ENCODE peak calls at places on chromosomes 16 and 17, in six cellular contexts. One of them, this sample, is unnamed.

GRCh38 chr17:55609737-55610201 is 98.5 kb upstream of the SMIM36 start:
- DNase-seq in A549: no peak
- DNase-seq in substantia nigra: no peak
- DNase-seq in tibial artery: peak
- DNase-seq in breast epithelium: no peak
- DNase-seq in SJSA1: peak
- DNase-seq in this sample: no peak

GRCh38 chr16:71399801-71400563 is 41.5 kb downstream of the CALB2 start:
- DNase-seq in A549: no peak
- DNase-seq in substantia nigra: no peak
- DNase-seq in tibial artery: no peak
- DNase-seq in breast epithelium: no peak
- DNase-seq in SJSA1: no peak
- DNase-seq in this sample: no peak

GRCh38 chr16:66899945-66900688 is 18.6 kb downstream of the CDH16 start:
- DNase-seq in A549: peak
- DNase-seq in substantia nigra: no peak
- DNase-seq in tibial artery: peak
- DNase-seq in breast epithelium: peak
- DNase-seq in SJSA1: peak
- DNase-seq in this sample: no peak

GRCh38 chr16:88351521-88352101 is 31.1 kb upstream of the ZNF469 start:
- DNase-seq in A549: no peak
- DNase-seq in substantia nigra: no peak
- DNase-seq in tibial artery: no peak
- DNase-seq in breast epithelium: no peak
- DNase-seq in SJSA1: no peak
- DNase-seq in this sample: no peak

GRCh38 chr17:65093930-65094329 is 37.4 kb upstream of the GNA13 start:
- DNase-seq in A549: peak
- DNase-seq in substantia nigra: no peak
- DNase-seq in tibial artery: no peak
- DNase-seq in breast epithelium: no peak
- DNase-seq in SJSA1: no peak
- DNase-seq in this sample: no peak

GRCh38 chr17:45413498-45413923 is 19.2 kb downstream of the ARHGAP27 start:
- DNase-seq in A549: no peak
- DNase-seq in substantia nigra: no peak
- DNase-seq in tibial artery: peak
- DNase-seq in breast epithelium: no peak
- DNase-seq in SJSA1: no peak
- DNase-seq in this sample: no peak

GRCh38 chr17:38883592-38884526 is 14.0 kb downstream of the LASP1 start:
- DNase-seq in A549: no peak
- DNase-seq in substantia nigra: no peak
- DNase-seq in tibial artery: no peak
- DNase-seq in breast epithelium: no peak
- DNase-seq in SJSA1: peak
- DNase-seq in this sample: no peak

GRCh38 chr16:17368951-17369350 is 101.8 kb downstream of the XYLT1 start:
- DNase-seq in A549: no peak
- DNase-seq in substantia nigra: no peak
- DNase-seq in tibial artery: no peak
- DNase-seq in breast epithelium: no peak
- DNase-seq in SJSA1: no peak
- DNase-seq in this sample: no peak

GRCh38 chr16:86532526-86532815 is 22.1 kb downstream of the FOXF1 start:
- DNase-seq in A549: no peak
- DNase-seq in substantia nigra: no peak
- DNase-seq in tibial artery: no peak
- DNase-seq in breast epithelium: no peak
- DNase-seq in SJSA1: no peak
- DNase-seq in this sample: no peak

GRCh38 chr16:23071202-23072083 is 77.8 kb downstream of the USP31 start:
- DNase-seq in A549: no peak
- DNase-seq in substantia nigra: no peak
- DNase-seq in tibial artery: no peak
- DNase-seq in breast epithelium: peak
- DNase-seq in SJSA1: no peak
- DNase-seq in this sample: peak

GRCh38 chr17:78448356-78448993 is 70.0 kb downstream of the PGS1 start:
- DNase-seq in A549: no peak
- DNase-seq in substantia nigra: no peak
- DNase-seq in tibial artery: no peak
- DNase-seq in breast epithelium: no peak
- DNase-seq in SJSA1: no peak
- DNase-seq in this sample: no peak

GRCh38 chr16:1929105-1929504 is 10.9 kb upstream of the HS3ST6 start:
- DNase-seq in A549: peak
- DNase-seq in substantia nigra: no peak
- DNase-seq in tibial artery: no peak
- DNase-seq in breast epithelium: no peak
- DNase-seq in SJSA1: peak
- DNase-seq in this sample: no peak

GRCh38 chr16:49084628-49085390 is 196.8 kb downstream of the CBLN1 start:
- DNase-seq in A549: peak
- DNase-seq in substantia nigra: no peak
- DNase-seq in tibial artery: no peak
- DNase-seq in breast epithelium: no peak
- DNase-seq in SJSA1: no peak
- DNase-seq in this sample: no peak

GRCh38 chr16:48531011-48531962 is 78.7 kb downstream of the N4BP1 start:
- DNase-seq in A549: no peak
- DNase-seq in substantia nigra: no peak
- DNase-seq in tibial artery: peak
- DNase-seq in breast epithelium: no peak
- DNase-seq in SJSA1: no peak
- DNase-seq in this sample: no peak

GRCh38 chr17:81413497-81414135 is 18.4 kb downstream of the BAHCC1 start:
- DNase-seq in A549: no peak
- DNase-seq in substantia nigra: no peak
- DNase-seq in tibial artery: no peak
- DNase-seq in breast epithelium: no peak
- DNase-seq in SJSA1: no peak
- DNase-seq in this sample: no peak

GRCh38 chr17:81414751-81415516 is 19.7 kb downstream of the BAHCC1 start:
- DNase-seq in A549: no peak
- DNase-seq in substantia nigra: no peak
- DNase-seq in tibial artery: no peak
- DNase-seq in breast epithelium: no peak
- DNase-seq in SJSA1: no peak
- DNase-seq in this sample: no peak

GRCh38 chr17:81410852-81411251 is 15.6 kb downstream of the BAHCC1 start:
- DNase-seq in A549: no peak
- DNase-seq in substantia nigra: no peak
- DNase-seq in tibial artery: no peak
- DNase-seq in breast epithelium: no peak
- DNase-seq in SJSA1: no peak
- DNase-seq in this sample: no peak

GRCh38 chr17:81411305-81411704 is 16.0 kb downstream of the BAHCC1 start:
- DNase-seq in A549: no peak
- DNase-seq in substantia nigra: no peak
- DNase-seq in tibial artery: no peak
- DNase-seq in breast epithelium: no peak
- DNase-seq in SJSA1: no peak
- DNase-seq in this sample: no peak

DNA sequence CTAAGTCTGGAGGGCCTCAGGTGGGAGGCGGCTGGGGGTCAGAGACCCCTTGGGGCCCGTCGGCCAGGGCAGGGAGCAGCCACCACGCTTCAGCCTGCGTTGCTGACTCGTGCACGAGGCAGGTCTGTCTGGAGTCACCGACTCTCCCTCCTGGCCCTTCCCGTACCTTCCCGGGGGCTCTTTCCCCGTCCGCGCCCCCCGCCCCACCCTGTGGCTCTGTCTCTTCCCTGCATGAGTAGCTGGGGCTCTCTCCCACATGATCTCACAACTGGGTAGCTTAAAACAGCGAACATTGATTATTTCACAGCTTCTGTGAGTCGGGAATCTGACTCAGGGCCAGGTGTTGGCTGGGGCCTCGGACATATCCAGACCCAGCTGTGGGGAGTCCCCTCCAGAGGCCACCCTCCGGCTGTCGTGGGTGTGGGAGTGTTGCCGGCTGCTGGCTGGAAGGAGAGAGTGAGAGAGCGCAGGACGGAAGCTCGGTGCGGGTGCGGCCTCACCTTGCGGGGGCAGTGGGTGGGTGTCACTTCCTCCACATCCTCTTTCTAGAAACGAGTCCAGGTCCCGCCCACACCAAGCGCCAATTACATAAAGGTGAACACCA is 17.3 kb downstream of the BAHCC1 start:
- DNase-seq in A549: no peak
- DNase-seq in substantia nigra: no peak
- DNase-seq in tibial artery: no peak
- DNase-seq in breast epithelium: no peak
- DNase-seq in SJSA1: no peak
- DNase-seq in this sample: no peak
- H3K27ac ChIP-seq in A549: peak
- H3K27ac ChIP-seq in substantia nigra: no peak
- H3K27ac ChIP-seq in tibial artery: no peak
- H3K27ac ChIP-seq in breast epithelium: peak
- H3K27ac ChIP-seq in SJSA1: no peak
- H3K27ac ChIP-seq in this sample: no peak

DNA sequence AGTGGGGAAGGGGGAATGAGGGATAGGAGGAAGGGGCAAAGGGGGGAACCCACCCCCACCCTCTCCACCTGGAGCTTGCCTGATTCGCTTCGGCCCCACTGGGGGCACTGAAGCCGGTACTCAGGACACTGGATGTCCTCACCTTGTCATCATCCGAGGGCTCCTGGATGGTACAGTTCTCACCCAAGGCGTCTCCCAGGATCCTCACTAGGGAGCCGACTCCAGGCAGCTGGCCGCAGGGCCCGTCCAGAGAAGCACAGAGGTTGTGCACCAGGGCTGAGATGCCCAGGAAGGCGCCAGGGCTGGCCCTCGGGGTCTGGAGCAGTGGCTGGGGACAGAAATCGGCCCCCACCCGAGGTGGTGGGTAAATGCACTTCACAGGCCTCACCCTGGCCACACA is 92.3 kb downstream of the LITAF start:
- DNase-seq in A549: no peak
- DNase-seq in substantia nigra: no peak
- DNase-seq in tibial artery: no peak
- DNase-seq in breast epithelium: no peak
- DNase-seq in SJSA1: no peak
- DNase-seq in this sample: no peak
- H3K27ac ChIP-seq in A549: peak
- H3K27ac ChIP-seq in substantia nigra: no peak
- H3K27ac ChIP-seq in tibial artery: peak
- H3K27ac ChIP-seq in breast epithelium: no peak
- H3K27ac ChIP-seq in SJSA1: peak
- H3K27ac ChIP-seq in this sample: no peak

DNA sequence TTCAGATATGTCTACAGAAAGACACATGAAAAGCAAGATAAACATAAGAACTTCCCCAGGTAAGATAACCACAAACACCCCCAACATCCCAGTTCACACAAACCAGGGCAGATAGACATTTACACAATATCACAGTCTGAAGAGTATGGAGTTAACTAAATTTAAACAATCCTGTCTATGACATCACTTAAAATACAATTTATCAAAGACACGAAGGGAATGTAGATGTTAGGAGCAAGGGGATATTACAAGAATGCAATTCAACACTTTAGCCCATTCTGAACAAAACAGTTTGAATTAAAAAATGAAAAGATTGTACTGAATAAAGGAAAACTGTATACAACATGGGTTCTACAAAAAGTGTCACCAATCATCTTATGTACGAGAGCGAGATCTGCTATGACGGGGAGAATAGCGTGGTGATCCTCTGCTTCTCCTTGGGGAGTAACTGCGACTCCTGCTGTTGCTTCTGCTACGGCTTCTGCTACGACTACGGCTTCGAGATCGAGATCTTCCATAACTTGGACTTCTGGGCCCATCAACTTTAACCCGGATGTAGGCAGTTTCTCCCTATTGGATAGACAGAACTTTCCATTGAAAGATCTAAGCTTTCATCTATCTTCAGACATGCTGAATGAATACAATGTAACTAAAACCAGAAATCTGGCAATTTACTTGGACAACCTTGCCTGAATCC is 1.9 kb downstream of the SRSF1 start:
- DNase-seq in A549: peak
- DNase-seq in substantia nigra: no peak
- DNase-seq in tibial artery: no peak
- DNase-seq in breast epithelium: no peak
- DNase-seq in SJSA1: no peak
- DNase-seq in this sample: no peak
- H3K27ac ChIP-seq in A549: peak
- H3K27ac ChIP-seq in substantia nigra: no peak
- H3K27ac ChIP-seq in tibial artery: peak
- H3K27ac ChIP-seq in breast epithelium: no peak
- H3K27ac ChIP-seq in SJSA1: no peak
- H3K27ac ChIP-seq in this sample: no peak

GRCh38 chr16:56675685-56676210 is 6.1 kb downstream of the MT1H start:
- DNase-seq in A549: no peak
- DNase-seq in substantia nigra: no peak
- DNase-seq in tibial artery: no peak
- DNase-seq in breast epithelium: no peak
- DNase-seq in SJSA1: no peak
- DNase-seq in this sample: no peak

GRCh38 chr16:56673916-56674315 is 4.3 kb downstream of the MT1H start:
- DNase-seq in A549: peak
- DNase-seq in substantia nigra: no peak
- DNase-seq in tibial artery: no peak
- DNase-seq in breast epithelium: peak
- DNase-seq in SJSA1: no peak
- DNase-seq in this sample: no peak

GRCh38 chr16:56671706-56672105 is 2.1 kb downstream of the MT1H start:
- DNase-seq in A549: no peak
- DNase-seq in substantia nigra: no peak
- DNase-seq in tibial artery: no peak
- DNase-seq in breast epithelium: no peak
- DNase-seq in SJSA1: no peak
- DNase-seq in this sample: no peak

GRCh38 chr16:56670640-56670934 is 973 bp downstream of the MT1H start:
- DNase-seq in A549: no peak
- DNase-seq in substantia nigra: no peak
- DNase-seq in tibial artery: no peak
- DNase-seq in breast epithelium: no peak
- DNase-seq in SJSA1: no peak
- DNase-seq in this sample: no peak

DNA sequence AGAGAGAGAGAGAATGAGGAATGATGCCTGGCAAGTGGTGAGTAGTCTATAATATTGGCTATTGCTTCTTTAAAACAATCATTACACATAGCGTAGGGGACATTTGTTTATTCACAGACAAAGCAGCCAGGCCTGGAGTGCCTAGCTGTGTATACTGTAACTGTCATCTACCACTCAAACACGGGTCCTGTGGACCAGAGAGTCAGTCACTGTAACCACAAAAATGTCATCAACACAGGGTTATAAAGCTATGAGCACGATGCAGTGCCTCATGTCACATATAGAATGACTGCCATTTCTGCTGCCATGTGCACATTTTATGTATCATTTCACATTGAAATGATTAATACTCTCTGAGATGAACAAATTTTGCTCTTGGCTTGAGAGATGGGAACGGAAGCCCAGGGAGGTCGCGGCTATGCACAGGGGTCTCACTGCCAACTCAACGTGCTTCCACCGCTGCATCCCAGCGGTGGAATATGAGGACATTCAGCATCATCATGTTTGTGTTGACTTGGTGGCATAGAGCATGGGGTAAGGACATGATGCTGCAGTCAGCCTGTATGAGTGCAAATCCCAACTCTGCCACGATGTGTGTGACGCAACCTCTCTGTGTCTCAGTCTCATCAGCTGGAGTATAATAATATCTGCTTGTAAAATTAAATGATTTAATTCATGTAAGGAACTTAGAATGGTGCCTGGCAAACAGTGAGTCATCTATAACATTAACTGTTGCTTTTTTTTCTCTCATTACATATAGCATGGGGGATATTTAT is 3.3 kb downstream of the MT1H start:
- DNase-seq in A549: no peak
- DNase-seq in substantia nigra: no peak
- DNase-seq in tibial artery: no peak
- DNase-seq in breast epithelium: no peak
- DNase-seq in SJSA1: no peak
- DNase-seq in this sample: no peak
- H3K27ac ChIP-seq in A549: no peak
- H3K27ac ChIP-seq in substantia nigra: no peak
- H3K27ac ChIP-seq in tibial artery: no peak
- H3K27ac ChIP-seq in breast epithelium: no peak
- H3K27ac ChIP-seq in SJSA1: no peak
- H3K27ac ChIP-seq in this sample: no peak

This sample was measured in epithelial cell of prostate.